ENCODE peak calls at places on chromosomes 7 and 10, in nine cellular contexts. F is NCI-H748 treated with DMSO at 0.1 percent for 48 hours, K is NCI-H1105, T is T-helper 1 cell, P is DMS153, J is NCI-H1417, M is M059J, Z is Kasumi-1, X is body of pancreas. A is an unnamed sample.

GRCh38 chr7:119514326-119514725 is 758.6 kb upstream of the KCND2 start:
- DNase-seq in X (no peak), J (no peak), F (no peak), T (no peak), M (no peak), P (no peak), K (no peak), Z (no peak), A (no peak)

GRCh38 chr7:44607141-44608068 is 978 bp downstream of the OGDH start:
- DNase-seq in J (no peak), F (peak), X (no peak), K (no peak), P (no peak), T (no peak), Z (no peak), M (no peak), A (no peak)

GRCh38 chr7:55189878-55190436 is 171.1 kb downstream of the EGFR start:
- DNase-seq in Z (no peak), K (no peak), P (no peak), J (no peak), F (no peak), T (no peak), M (no peak), X (no peak), A (no peak)

GRCh38 chr7:157337316-157338149 is 729 bp downstream of the DNAJB6 start:
- DNase-seq in K (peak), F (peak), T (peak), X (peak), J (peak), Z (peak), P (no peak), M (peak), A (peak)

GRCh38 chr7:130874071-130874915 is 140.3 kb upstream of the KLF14 start:
- DNase-seq in J (no peak), T (no peak), K (no peak), Z (no peak), P (no peak), M (no peak), X (no peak), F (no peak), A (no peak)

GRCh38 chr7:158264881-158265742 is 322.5 kb downstream of the PTPRN2 start:
- DNase-seq in J (no peak), Z (no peak), M (no peak), P (no peak), K (no peak), T (peak), X (no peak), F (no peak), A (no peak)

GRCh38 chr10:103839867-103840746 is 15.3 kb downstream of the SH3PXD2A start:
- DNase-seq in P (peak), X (peak), T (no peak), K (no peak), Z (no peak), J (peak), M (no peak), F (no peak), A (no peak)

GRCh38 chr10:116766241-116767198 is 24.2 kb upstream of the HSPA12A start:
- DNase-seq in P (no peak), M (no peak), J (no peak), K (no peak), F (no peak), T (no peak), X (no peak), Z (no peak), A (no peak)

GRCh38 chr10:43878386-43878785 is 229.7 kb upstream of the ZNF32 start:
- DNase-seq in X (no peak), J (no peak), M (peak), P (no peak), T (no peak), Z (peak), K (no peak), F (no peak), A (no peak)

GRCh38 chr10:114649217-114649906 is 8.7 kb downstream of the ABLIM1 start:
- DNase-seq in M (no peak), K (no peak), P (no peak), Z (no peak), X (no peak), J (no peak), F (no peak), T (no peak), A (no peak)

GRCh38 chr10:3955954-3956617 is 171.1 kb upstream of the KLF6 start:
- DNase-seq in X (no peak), J (peak), M (peak), Z (no peak), T (no peak), K (no peak), P (peak), F (peak), A (no peak)

GRCh38 chr7:108467391-108467790 is 11.2 kb upstream of the NRCAM start:
- DNase-seq in K (no peak), J (no peak), M (no peak), X (no peak), P (no peak), Z (no peak), T (no peak), F (no peak), A (no peak)

GRCh38 chr7:150876817-150877526 is 24.7 kb downstream of the AOC1 start:
- DNase-seq in X (peak), K (peak), M (peak), T (peak), J (peak), F (peak), P (peak), Z (peak), A (peak)

GRCh38 chr10:128537888-128538287 is 411.7 kb upstream of the MKI67 start:
- DNase-seq in P (no peak), M (no peak), T (no peak), K (peak), F (peak), X (no peak), J (no peak), Z (no peak), A (no peak)

GRCh38 chr7:52135403-52135802 is 818.8 kb upstream of the COBL start:
- DNase-seq in M (no peak), X (no peak), F (no peak), P (no peak), K (no peak), T (no peak), J (no peak), Z (no peak), A (no peak)

GRCh38 chr7:129775695-129776396 is 164.3 kb downstream of the NRF1 start:
- DNase-seq in T (no peak), K (no peak), Z (no peak), X (no peak), M (no peak), J (no peak), P (no peak), F (no peak), A (no peak)

GRCh38 chr10:78286186-78286585 is 252.5 kb downstream of the RPS24 start:
- DNase-seq in Z (no peak), J (no peak), T (no peak), P (no peak), M (no peak), X (no peak), F (no peak), K (no peak), A (no peak)

GRCh38 chr7:51234139-51234538 is 82.5 kb downstream of the COBL start:
- DNase-seq in P (no peak), J (no peak), F (no peak), T (no peak), X (no peak), K (no peak), Z (no peak), M (no peak), A (no peak)

GRCh38 chr10:89352039-89352597 is 24.3 kb downstream of the IFIT3 start:
- DNase-seq in T (no peak), X (peak), J (no peak), F (no peak), M (peak), Z (no peak), P (no peak), K (no peak), A (no peak)

GRCh38 chr10:119521443-119522204 is 20.9 kb downstream of the RGS10 start:
- DNase-seq in P (no peak), J (no peak), X (no peak), F (no peak), M (peak), Z (no peak), T (no peak), K (no peak), A (no peak)

GRCh38 chr10:103554488-103555320 is 61.2 kb downstream of the NEURL1 start:
- DNase-seq in K (no peak), P (peak), J (peak), M (peak), F (peak), X (peak), T (no peak), Z (peak), A (peak)

GRCh38 chr10:72025832-72026231 is 61.6 kb downstream of the CHST3 start:
- DNase-seq in Z (no peak), P (no peak), F (no peak), X (no peak), J (no peak), K (no peak), M (no peak), T (no peak), A (no peak)

GRCh38 chr7:112898432-112899290 is 108.5 kb upstream of the TMEM168 start:
- DNase-seq in Z (peak), K (peak), F (peak), T (no peak), X (peak), M (peak), J (peak), P (peak), A (peak)

GRCh38 chr7:35015346-35015859 is 21.9 kb downstream of the DPY19L1 start:
- DNase-seq in X (no peak), K (no peak), M (peak), T (no peak), Z (no peak), J (no peak), P (no peak), F (no peak), A (no peak)

GRCh38 chr10:30786131-30786530 is 156.6 kb upstream of the LYZL2 start:
- DNase-seq in F (no peak), Z (no peak), X (no peak), P (no peak), J (no peak), M (peak), T (no peak), K (no peak), A (no peak)

GRCh38 chr10:6625428-6625827 is 45.4 kb upstream of the PRKCQ start:
- DNase-seq in T (no peak), M (no peak), X (no peak), Z (no peak), F (no peak), J (no peak), K (no peak), P (no peak), A (no peak)

GRCh38 chr10:123146892-123147634 is 873 bp upstream of the HMX2 start:
- DNase-seq in F (no peak), P (no peak), J (no peak), M (no peak), Z (no peak), X (no peak), T (no peak), K (no peak), A (no peak)

GRCh38 chr7:135957627-135958026 is 19.5 kb downstream of the MTPN start:
- DNase-seq in J (peak), Z (no peak), K (no peak), P (no peak), T (no peak), F (no peak), M (no peak), X (no peak), A (no peak)

GRCh38 chr10:76031099-76031498 is 599.7 kb downstream of the LRMDA start:
- DNase-seq in M (no peak), J (no peak), F (no peak), K (no peak), Z (no peak), T (no peak), X (no peak), P (no peak), A (no peak)

GRCh38 chr7:567305-567883 is 47.7 kb upstream of the PDGFA start:
- DNase-seq in P (no peak), J (no peak), M (no peak), T (no peak), K (no peak), X (no peak), Z (no peak), F (no peak), A (no peak)

GRCh38 chr10:24730811-24731210 is 7.1 kb upstream of the ARHGAP21 start:
- DNase-seq in Z (no peak), K (no peak), F (no peak), J (no peak), M (no peak), X (no peak), P (no peak), T (no peak), A (no peak)

GRCh38 chr10:124281666-124282065 is 137.1 kb downstream of the OAT start:
- DNase-seq in J (no peak), T (no peak), M (no peak), P (no peak), X (no peak), K (no peak), F (no peak), Z (no peak), A (no peak)

GRCh38 chr10:251982-252582 is 116.8 kb downstream of the ZMYND11 start:
- DNase-seq in F (no peak), T (no peak), M (no peak), P (no peak), Z (no peak), X (no peak), J (no peak), K (no peak), A (no peak)

GRCh38 chr7:5077740-5078139 is 32.1 kb downstream of the RBAK start:
- DNase-seq in X (no peak), P (no peak), T (no peak), M (peak), J (peak), F (no peak), K (peak), Z (no peak), A (peak)

GRCh38 chr10:72274730-72275350 is 1.1 kb downstream of the DDIT4 start:
- DNase-seq in K (peak), M (no peak), T (peak), P (peak), F (peak), J (peak), Z (peak), X (peak), A (no peak)

GRCh38 chr10:127797339-127797738 is 60.4 kb downstream of the FOXI2 start:
- DNase-seq in M (no peak), T (peak), X (no peak), Z (no peak), J (peak), P (no peak), K (no peak), F (no peak), A (no peak)